ENCODE peak calls at places on chromosomes 7 and 10, in four cellular contexts. H is H1, P is HepG2, S is GM12878. R is an unnamed sample. For H3K4me1, the result is how much of the 10 kb centered on the place peaks cover.

GRCh38 chr7:40332516-40332915 is 197.7 kb downstream of the SUGCT start:
- DNase-seq in H (no peak), S (no peak), P (no peak), R (no peak)

GRCh38 chr7:151406051-151406875 is 3.6 kb downstream of the WDR86 start:
- DNase-seq in P (no peak), S (no peak), H (no peak), R (no peak)

GRCh38 chr10:20017961-20018360 is 201.7 kb downstream of the PLXDC2 start:
- DNase-seq in S (no peak), P (no peak), H (no peak), R (no peak)

GRCh38 chr7:157409753-157410727 is 73.2 kb downstream of the DNAJB6 start:
- DNase-seq in S (no peak), H (no peak), P (no peak), R (no peak)

GRCh38 chr10:78173360-78174020 is 139.8 kb downstream of the RPS24 start:
- DNase-seq in S (no peak), P (no peak), H (no peak), R (no peak)

GRCh38 chr7:116093516-116094301 is 63.1 kb upstream of the TFEC start:
- DNase-seq in S (no peak), P (no peak), H (no peak), R (no peak)

GRCh38 chr7:21355406-21355874 is 72.4 kb upstream of the SP4 start:
- DNase-seq in P (no peak), H (no peak), S (peak), R (no peak)

GRCh38 chr7:119483364-119483763 is 789.6 kb upstream of the KCND2 start:
- DNase-seq in H (no peak), S (no peak), P (no peak), R (no peak)

GRCh38 chr7:27670676-27671075 is 8.0 kb upstream of the HIBADH start:
- DNase-seq in S (no peak), H (no peak), P (no peak), R (no peak)

GRCh38 chr10:35843524-35844171 is 201.6 kb upstream of the FZD8 start:
- DNase-seq in P (no peak), S (no peak), H (no peak), R (no peak)

GRCh38 chr10:97376413-97376812 is 24.7 kb downstream of the RRP12 start:
- DNase-seq in H (no peak), S (no peak), P (no peak), R (no peak)

GRCh38 chr10:106971411-106971831 is 193.1 kb downstream of the SORCS1 start:
- DNase-seq in P (no peak), S (no peak), H (no peak), R (no peak)

GRCh38 chr7:106775552-106775936 is 89.5 kb upstream of the PIK3CG start:
- DNase-seq in P (no peak), H (no peak), S (no peak), R (no peak)

GRCh38 chr10:122417667-122418066 is 36.8 kb upstream of the ARMS2 start:
- DNase-seq in H (no peak), P (no peak), S (no peak), R (no peak)

GRCh38 chr10:29420744-29421143 is 131.9 kb downstream of the LYZL1 start:
- DNase-seq in H (no peak), S (no peak), P (no peak), R (no peak)

GRCh38 chr10:103835121-103836045 is 20.0 kb downstream of the SH3PXD2A start:
- DNase-seq in H (no peak), S (no peak), P (no peak), R (no peak)

GRCh38 chr7:139567647-139568345 is 44.3 kb downstream of the CLEC2L start:
- DNase-seq in S (no peak), P (no peak), H (no peak), R (no peak)

GRCh38 chr10:123718544-123719060 is 52.4 kb downstream of the GPR26 start:
- DNase-seq in P (no peak), H (no peak), S (no peak), R (no peak)

GRCh38 chr10:78969719-78970118 is 99.0 kb upstream of the ZMIZ1 start:
- DNase-seq in S (no peak), P (peak), H (no peak), R (no peak)

GRCh38 chr10:32951111-32951510 is 6.9 kb downstream of the ITGB1 start:
- DNase-seq in P (no peak), H (no peak), S (no peak), R (no peak)
- H3K4me1 ChIP-seq in P (half or more), H (under half), S (under half), R (under half)

DNA sequence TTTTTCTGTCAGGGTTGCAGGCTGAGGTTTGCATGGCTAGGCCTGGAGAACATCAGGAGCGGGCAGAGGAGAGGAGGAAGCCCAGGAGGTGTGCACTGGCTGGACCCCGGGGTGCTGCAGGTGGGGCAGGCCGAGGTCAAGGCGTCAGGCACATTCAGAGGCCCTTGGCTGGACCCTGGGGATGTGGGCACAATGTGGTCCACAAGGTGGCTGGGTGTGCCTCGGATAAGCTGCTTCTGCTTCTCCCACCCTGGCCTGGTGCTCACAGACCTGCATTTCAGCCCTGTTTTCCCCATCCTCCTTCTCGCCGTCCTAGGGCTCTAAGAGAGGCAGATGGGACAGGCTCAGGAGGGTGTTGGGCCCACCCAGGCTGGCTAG is 108.2 kb downstream of the ADCY1 start:
- DNase-seq in S (no peak), P (no peak), H (peak), R (no peak)
- H3K9ac ChIP-seq in S (no peak), P (no peak), H (no peak), R (no peak)

GRCh38 chr10:132397671-132398565 is 918 bp downstream of the PWWP2B start:
- DNase-seq in H (no peak), P (no peak), S (no peak), R (no peak)
- TF ChIP-seq SUZ12 in H (no peak), P (no peak), S (no peak), R (no peak)

GRCh38 chr7:48087349-48087748 is 1.7 kb upstream of the UPP1 start:
- DNase-seq in S (peak), P (no peak), H (no peak), R (no peak)

GRCh38 chr7:48084727-48085432 is 4.2 kb upstream of the UPP1 start:
- DNase-seq in S (peak), H (no peak), P (peak), R (no peak)

GRCh38 chr7:48083114-48083830 is 5.8 kb upstream of the UPP1 start:
- DNase-seq in S (no peak), H (no peak), P (no peak), R (no peak)

GRCh38 chr7:48085433-48085791 is 3.7 kb upstream of the UPP1 start:
- DNase-seq in S (peak), P (no peak), H (no peak), R (no peak)

DNA sequence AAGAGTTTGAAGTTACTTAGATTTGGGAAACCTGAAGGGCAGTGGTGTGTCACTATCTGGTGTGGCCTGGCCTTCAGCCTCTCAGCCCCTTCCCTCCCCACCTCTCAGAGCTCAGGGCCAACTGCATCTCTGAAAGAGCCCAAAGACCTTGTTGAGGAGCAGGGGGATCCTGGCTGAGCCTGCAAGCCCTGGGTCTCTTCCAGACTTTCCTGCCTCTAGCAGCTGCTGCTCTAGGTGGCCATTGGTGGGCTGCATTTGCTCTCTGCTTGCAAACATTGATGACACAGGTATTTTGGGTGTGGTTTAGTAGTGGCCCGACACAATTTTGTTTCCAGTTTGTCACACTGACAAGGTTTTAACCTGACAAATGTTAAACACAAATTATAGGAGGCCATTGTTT is 3.1 kb upstream of the UPP1 start:
- DNase-seq in P (no peak), H (no peak), S (no peak), R (no peak)
- H3K4me1 ChIP-seq in P (half or more), H (under half), S (under half), R (under half)

DNA sequence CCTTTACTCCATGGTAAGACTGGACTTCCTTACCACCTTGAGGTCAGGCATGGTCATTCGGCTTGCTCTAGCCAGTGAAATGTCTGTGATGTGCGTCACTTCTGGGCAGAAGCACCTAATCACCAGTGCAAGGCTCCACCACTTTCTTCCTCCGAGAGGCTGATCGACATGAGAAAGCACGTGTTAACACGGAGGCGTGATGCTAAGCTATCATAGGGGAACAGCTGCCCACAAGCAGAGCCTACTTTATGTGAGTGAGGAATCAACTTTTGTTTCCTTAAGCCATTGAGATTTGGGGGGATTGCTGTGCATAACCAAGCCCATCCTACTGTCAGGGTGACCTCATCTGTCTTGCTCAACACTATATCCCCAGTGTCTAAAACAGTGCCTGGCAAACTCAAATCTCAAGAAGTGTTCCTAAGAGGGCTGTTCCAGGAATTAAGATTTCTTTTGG is 23.1 kb upstream of the SAR1A start:
- DNase-seq in P (no peak), H (no peak), S (no peak), R (no peak)
- H3K9ac ChIP-seq in P (no peak), H (no peak), S (no peak), R (no peak)

DNA sequence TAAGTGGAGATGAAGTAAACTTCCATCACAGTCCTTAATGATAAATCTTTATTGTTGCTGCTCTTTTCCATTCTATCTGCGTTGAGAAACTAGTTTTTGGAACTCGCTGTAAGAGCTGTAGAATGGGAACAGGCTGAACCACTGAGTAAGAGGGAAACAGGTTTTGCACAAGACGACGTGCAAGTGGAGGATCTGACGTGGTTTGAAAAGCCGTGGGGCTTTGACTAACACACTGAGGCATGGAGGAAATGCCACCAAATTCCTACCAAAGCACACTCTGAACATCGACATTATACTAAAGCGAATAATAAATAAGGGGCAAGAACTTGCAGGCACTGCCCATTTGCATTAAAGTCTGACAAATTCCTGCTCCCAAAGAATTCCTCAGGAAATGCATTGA is 160.6 kb downstream of the KLF6 start:
- DNase-seq in S (no peak), P (no peak), H (no peak), R (no peak)
- TF ChIP-seq SUZ12 in S (no peak), P (no peak), H (no peak), R (no peak)

GRCh38 chr7:24820730-24821044 is 63.4 kb upstream of the GSDME start:
- DNase-seq in S (no peak), P (peak), H (no peak), R (no peak)

GRCh38 chr7:24819916-24820689 is 62.8 kb upstream of the GSDME start:
- DNase-seq in P (peak), S (no peak), H (peak), R (peak)

GRCh38 chr7:24824896-24825295 is 67.6 kb upstream of the GSDME start:
- DNase-seq in S (no peak), H (no peak), P (no peak), R (no peak)

GRCh38 chr7:24824400-24824799 is 67.1 kb upstream of the GSDME start:
- DNase-seq in H (no peak), S (no peak), P (no peak), R (no peak)

DNA sequence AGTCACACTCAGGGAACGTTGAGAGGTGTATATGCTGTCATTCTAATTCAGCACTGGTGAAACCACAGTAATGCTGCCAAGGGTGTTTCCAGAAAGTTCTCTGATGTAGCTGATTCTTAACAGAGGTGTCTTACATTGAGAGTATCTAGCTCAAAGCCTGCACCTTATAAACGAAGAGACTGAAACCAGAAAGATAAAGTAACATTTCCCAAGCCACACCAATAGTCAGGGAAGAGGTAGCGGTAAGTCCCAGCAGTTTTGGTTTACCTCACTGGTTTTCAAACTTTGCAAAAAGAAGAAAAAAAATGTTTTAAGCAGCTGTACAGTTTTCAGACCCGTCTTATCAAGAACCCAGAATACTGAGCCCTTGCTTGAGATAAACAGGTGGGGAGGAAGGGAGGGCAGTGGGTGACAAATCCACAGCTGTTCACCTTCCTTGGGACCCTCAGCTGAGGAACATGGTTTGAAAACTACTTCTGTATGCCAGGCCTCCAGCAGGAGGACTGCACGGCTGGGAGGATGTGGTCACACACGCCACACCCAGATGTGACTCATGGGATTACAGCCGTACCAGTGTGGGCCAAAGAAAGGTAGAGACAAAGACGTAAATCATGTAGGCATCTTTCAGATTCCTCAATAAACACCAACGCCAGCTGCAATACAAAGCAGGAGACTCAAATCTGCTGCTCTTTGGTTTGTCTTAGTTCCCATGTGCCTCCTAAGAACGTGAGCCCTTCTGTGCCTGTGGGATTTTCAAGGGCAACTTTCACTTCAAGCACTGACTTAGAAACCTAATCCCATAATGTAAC is 64.0 kb upstream of the GSDME start:
- DNase-seq in H (no peak), P (peak), S (peak), R (no peak)
- H3K4me1 ChIP-seq in H (under half), P (under half), S (under half), R (under half)

DNA sequence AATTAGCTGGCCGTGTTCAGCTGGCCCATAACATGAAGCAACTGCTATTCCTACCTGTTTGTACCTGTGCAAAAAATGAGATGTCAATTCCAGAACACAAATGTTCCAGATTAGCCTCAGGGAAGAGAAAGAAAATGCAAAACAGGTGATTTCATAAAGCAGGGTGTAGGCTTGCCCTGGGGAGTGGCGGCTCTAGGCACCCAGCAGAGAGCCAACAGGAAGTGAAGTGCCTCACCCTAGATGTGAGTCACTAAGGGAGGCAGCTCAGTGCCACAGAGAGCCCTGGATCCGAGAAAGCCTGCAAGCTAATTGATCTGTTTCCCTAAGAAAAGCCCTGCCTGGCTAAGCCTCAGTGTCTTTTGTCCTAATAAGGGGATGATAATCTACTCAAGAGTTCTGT is 240.0 kb downstream of the ARHGAP21 start:
- DNase-seq in S (no peak), P (no peak), H (no peak), R (peak)
- H3K9ac ChIP-seq in S (no peak), P (no peak), H (no peak), R (no peak)

R was measured in NT2/D1.